ENCODE peak calls at places on chromosomes 6 and 20, in ten cellular contexts. Q is putamen; T is NCI-H1436; K is stimulated activated CD4-positive, alpha-beta T cell treated with anti-CD3 and anti-CD28 coated beads, Interleukin-12 subunit alpha, Interleukin-12 subunit beta, amount 100 ng/mL, for 4 hours; I is NCI-H1092; A is hypothalamus; S is NCI-H2029 treated with DMSO at 0.1 percent for 48 hours; X is GM20000; R is amygdala; U is MV-4-11. B is an unnamed sample.

GRCh38 chr6:154350293-154350692 is 6.3 kb downstream of the IPCEF1 start:
- DNase-seq in Q (no peak), T (no peak), K (no peak), I (no peak), A (no peak), S (no peak), X (no peak), R (no peak), U (no peak), B (no peak)

GRCh38 chr6:9593566-9593965 is 821.3 kb downstream of the TFAP2A start:
- DNase-seq in Q (no peak), T (no peak), K (no peak), I (no peak), A (no peak), S (no peak), X (no peak), R (no peak), U (no peak), B (no peak)

GRCh38 chr20:52261792-52262191 is 70.2 kb upstream of the ZFP64 start:
- DNase-seq in Q (no peak), T (no peak), K (no peak), I (no peak), A (no peak), S (no peak), X (no peak), R (no peak), U (no peak), B (no peak)

GRCh38 chr6:136174510-136174909 is 75.6 kb downstream of the MTFR2 start:
- DNase-seq in Q (no peak), T (no peak), K (no peak), I (no peak), A (no peak), S (no peak), X (no peak), R (no peak), U (no peak), B (no peak)

GRCh38 chr6:100268326-100268725 is 196.4 kb downstream of the SIM1 start:
- DNase-seq in Q (no peak), T (no peak), K (no peak), I (no peak), A (no peak), S (no peak), X (no peak), R (no peak), U (no peak), B (no peak)

GRCh38 chr20:24986436-24987015 is 6.0 kb downstream of the APMAP start:
- DNase-seq in Q (no peak), T (no peak), K (no peak), I (peak), A (no peak), S (peak), X (no peak), R (no peak), U (no peak), B (no peak)

GRCh38 chr6:46781478-46782378 is 11.5 kb upstream of the MEP1A start:
- DNase-seq in Q (peak), T (peak), K (no peak), I (peak), A (no peak), S (peak), X (peak), R (no peak), U (peak), B (peak)

GRCh38 chr6:40325041-40325440 is 262.1 kb downstream of the LRFN2 start:
- DNase-seq in Q (no peak), T (no peak), K (no peak), I (no peak), A (no peak), S (no peak), X (no peak), R (no peak), U (no peak), B (peak)

GRCh38 chr6:111201155-111201554 is 113.9 kb downstream of the SLC16A10 start:
- DNase-seq in Q (no peak), T (no peak), K (no peak), I (no peak), A (no peak), S (no peak), X (no peak), R (no peak), U (no peak), B (no peak)

GRCh38 chr6:109008951-109009760 is 85.5 kb downstream of the SESN1 start:
- DNase-seq in Q (peak), T (peak), K (peak), I (peak), A (peak), S (peak), X (peak), R (peak), U (peak), B (peak)